ENCODE peak calls at places on chromosomes 13 and 19, in four cellular contexts. S, V, Y and T are unnamed samples.

GRCh38 chr19:18090545-18091216 is 3.9 kb upstream of the IL12RB1 start:
- DNase-seq in S (no peak), V (no peak), Y (no peak), T (no peak)

GRCh38 chr13:75425216-75426009 is 56.6 kb downstream of the TBC1D4 start:
- DNase-seq in S (peak; percentile 32), V (no peak), Y (peak; percentile 77), T (no peak)

GRCh38 chr13:66087149-66087780 is 1142.9 kb downstream of the PCDH9 start:
- DNase-seq in S (no peak), V (peak; percentile 70), Y (no peak), T (no peak)

GRCh38 chr13:28636078-28636477 is 22.9 kb upstream of the POMP start:
- DNase-seq in S (no peak), V (peak; percentile 60), Y (no peak), T (no peak)

GRCh38 chr19:49823472-49823871 is 5.4 kb downstream of the MED25 start:
- DNase-seq in S (no peak), V (no peak), Y (no peak), T (no peak)

GRCh38 chr19:784541-784940 is 12.7 kb upstream of the PTBP1 start:
- DNase-seq in S (no peak), V (no peak), Y (no peak), T (no peak)

GRCh38 chr13:46667687-46668281 is 114.8 kb downstream of the LRCH1 start:
- DNase-seq in S (no peak), V (peak; percentile 31), Y (no peak), T (no peak)

GRCh38 chr19:56764296-56764695 is 76.2 kb downstream of the PEG3 start:
- DNase-seq in S (no peak), V (no peak), Y (no peak), T (no peak)

GRCh38 chr19:8426283-8426682 is 13.2 kb downstream of the MARCHF2 start:
- DNase-seq in S (no peak), V (no peak), Y (no peak), T (no peak)

GRCh38 chr19:44566984-44567383 is 37.5 kb upstream of the CEACAM20 start:
- DNase-seq in S (no peak), V (no peak), Y (no peak), T (no peak)

GRCh38 chr13:27573265-27573664 is 47.1 kb downstream of the LNX2 start:
- DNase-seq in S (peak; percentile 47), V (peak; percentile 27), Y (no peak), T (peak; percentile 59)

GRCh38 chr13:33471182-33471581 is 185.6 kb upstream of the STARD13 start:
- DNase-seq in S (no peak), V (no peak), Y (no peak), T (no peak)

GRCh38 chr13:44331912-44332840 is 41.4 kb upstream of the SERP2 start:
- DNase-seq in S (peak; percentile 72), V (peak; percentile 92), Y (no peak), T (peak; percentile 5)

GRCh38 chr13:19959141-19959830 is 759 bp downstream of the ZMYM2 start:
- DNase-seq in S (peak; percentile 60), V (peak; percentile 47), Y (no peak), T (peak; percentile 42)

GRCh38 chr19:51467864-51468544 is 9.8 kb upstream of the SIGLEC8 start:
- DNase-seq in S (peak; percentile 87), V (no peak), Y (no peak), T (no peak)

GRCh38 chr19:7729831-7730285 is 2.1 kb downstream of the CLEC4G start:
- DNase-seq in S (no peak), V (no peak), Y (no peak), T (no peak)

GRCh38 chr19:2479556-2480194 is 3.7 kb downstream of the GADD45B start:
- DNase-seq in S (no peak), V (no peak), Y (no peak), T (no peak)

GRCh38 chr19:5990289-5990797 is 12.4 kb upstream of the RANBP3 start:
- DNase-seq in S (no peak), V (no peak), Y (no peak), T (no peak)

GRCh38 chr13:51793570-51794273 is 10.2 kb downstream of the DHRS12 start:
- DNase-seq in S (peak; percentile 97), V (peak; percentile 79), Y (no peak), T (no peak)